ENCODE peak calls at places on chromosomes 1 and 21, in six cellular contexts. M is left ventricle myocardium superior; H is stimulated activated CD4-positive, alpha-beta T cell treated with anti-CD3 and anti-CD28 coated beads, Interleukin-4, amount 100 ng/mL, for 24 hours; K is T follicular helper cell; B is activated CD4-positive, CD25-positive, alpha-beta regulatory T cell; W is prostate gland. P is an unnamed sample.

GRCh38 chr1:22949807-22950462 is 22.7 kb downstream of the LACTBL1 start:
- DNase-seq in K (no peak), M (no peak), B (no peak), W (no peak), H (no peak), P (no peak)

GRCh38 chr1:201850053-201850397 is 21.1 kb downstream of the IPO9 start:
- DNase-seq in B (no peak), K (no peak), W (no peak), H (no peak), M (no peak), P (no peak)

GRCh38 chr1:233885196-233886028 is 19.1 kb upstream of the SLC35F3 start:
- DNase-seq in M (no peak), K (no peak), W (no peak), H (no peak), B (no peak), P (no peak)

GRCh38 chr1:156910309-156910782 is 10.1 kb upstream of the LRRC71 start:
- DNase-seq in W (peak; percentile 20), K (peak; percentile 33), H (peak; percentile 56), M (peak; percentile 60), B (peak; percentile 45), P (peak; percentile 75)

GRCh38 chr1:43796111-43796581 is 88.8 kb downstream of the ST3GAL3 start:
- DNase-seq in B (no peak), H (no peak), M (no peak), W (no peak), K (no peak), P (no peak)

GRCh38 chr1:168987330-168987729 is 119.2 kb upstream of the ATP1B1 start:
- DNase-seq in B (no peak), W (no peak), M (no peak), K (no peak), H (no peak), P (no peak)

GRCh38 chr1:204171751-204172178 is 5.6 kb upstream of the REN start:
- DNase-seq in H (no peak), K (no peak), B (no peak), W (no peak), M (no peak), P (no peak)

GRCh38 chr1:147771216-147772125 is 11.1 kb upstream of the GJA5 start:
- DNase-seq in K (no peak), W (no peak), B (no peak), M (peak; percentile 84), H (no peak), P (no peak)

GRCh38 chr1:43073490-43074230 is 98.4 kb downstream of the EBNA1BP2 start:
- DNase-seq in K (peak; percentile 63), H (peak; percentile 79), M (peak; percentile 68), B (peak; percentile 49), W (peak; percentile 75), P (peak; percentile 69)

GRCh38 chr1:93440272-93440671 is 7.6 kb upstream of the FNBP1L start:
- DNase-seq in W (no peak), M (no peak), B (no peak), K (no peak), H (no peak), P (no peak)

GRCh38 chr1:211985556-211986264 is 49.6 kb downstream of the INTS7 start:
- DNase-seq in H (no peak), B (no peak), W (no peak), K (no peak), M (no peak), P (no peak)

GRCh38 chr1:25848531-25848930 is 10.7 kb downstream of the AUNIP start:
- DNase-seq in K (no peak), W (no peak), B (no peak), M (no peak), H (no peak), P (no peak)

GRCh38 chr21:15667010-15667409 is 62.8 kb upstream of the USP25 start:
- DNase-seq in W (no peak), M (no peak), H (no peak), B (no peak), K (no peak), P (no peak)

GRCh38 chr1:118979754-118980270 is 8.3 kb downstream of the TBX15 start:
- DNase-seq in H (no peak), K (no peak), M (no peak), W (no peak), B (no peak), P (no peak)

GRCh38 chr1:228289996-228290881 is 82.4 kb downstream of the OBSCN start:
- DNase-seq in W (no peak), H (no peak), M (peak; percentile 21), K (no peak), B (no peak), P (no peak)

GRCh38 chr1:19814244-19814661 is 830 bp downstream of the RNF186 start:
- DNase-seq in B (no peak), K (no peak), W (no peak), M (no peak), H (no peak), P (no peak)

GRCh38 chr1:93079685-93080141 is 630 bp downstream of the MTF2 start:
- DNase-seq in W (peak; percentile 10), B (no peak), K (peak; percentile 12), H (peak; percentile 30), M (no peak), P (peak; percentile 54)

GRCh38 chr1:209895709-209896108 is 42.3 kb upstream of the SYT14 start:
- DNase-seq in M (no peak), K (no peak), W (no peak), H (no peak), B (no peak), P (no peak)

GRCh38 chr1:27026621-27027574 is 14.2 kb upstream of the TENT5B start:
- DNase-seq in H (no peak), M (peak; percentile 41), K (no peak), W (peak; percentile 90), B (no peak), P (no peak)

GRCh38 chr1:205518616-205519540 is 14.4 kb downstream of the CDK18 start:
- DNase-seq in H (no peak), M (peak; percentile 58), K (no peak), B (no peak), W (no peak), P (no peak)

GRCh38 chr1:51298322-51298705 is 32.0 kb downstream of the TTC39A start:
- DNase-seq in H (no peak), M (no peak), W (no peak), K (no peak), B (no peak), P (no peak)

GRCh38 chr1:231460614-231461013 is 38.5 kb upstream of the EGLN1 start:
- DNase-seq in K (peak; percentile 21), H (peak; percentile 69), M (no peak), W (no peak), B (no peak), P (peak; percentile 54)

P was measured in stimulated activated naive CD8-positive, alpha-beta T cell treated with anti-CD3 and anti-CD28 coated beads, Interleukin-15, Interleukin-2, amounts not matched to agents 100 U/mL and 50 U/mL, for 24 hours.